ENCODE peak calls at places on chromosomes 16 and 17, in nine cellular contexts. One of them, this sample, is unnamed.

GRCh38 chr17:77105706-77106105 is 35.1 kb upstream of the SEC14L1 start:
- DNase-seq in iPS DF 6.9: no peak
- DNase-seq in adrenal gland: no peak
- DNase-seq in stimulated activated CD8-positive, alpha-beta memory T cell treated with anti-CD3 and anti-CD28 coated beads, Interleukin-2, amount 100 ng/mL, for 48 hours: no peak
- DNase-seq in stomach: no peak
- DNase-seq in right cardiac atrium: no peak
- DNase-seq in lower leg skin: no peak
- DNase-seq in RCC 7860: no peak
- DNase-seq in HuH-7.5: no peak
- DNase-seq in this sample: no peak

GRCh38 chr17:39240631-39241030 is 14.9 kb upstream of the STAC2 start:
- DNase-seq in lower leg skin: peak
- DNase-seq in HuH-7.5: no peak
- DNase-seq in adrenal gland: no peak
- DNase-seq in stimulated activated CD8-positive, alpha-beta memory T cell treated with anti-CD3 and anti-CD28 coated beads, Interleukin-2, amount 100 ng/mL, for 48 hours: no peak
- DNase-seq in iPS DF 6.9: no peak
- DNase-seq in stomach: no peak
- DNase-seq in RCC 7860: no peak
- DNase-seq in right cardiac atrium: no peak
- DNase-seq in this sample: no peak

GRCh38 chr17:83101805-83102480 is 22.5 kb downstream of the METRNL start:
- DNase-seq in right cardiac atrium: peak
- DNase-seq in iPS DF 6.9: no peak
- DNase-seq in stomach: peak
- DNase-seq in stimulated activated CD8-positive, alpha-beta memory T cell treated with anti-CD3 and anti-CD28 coated beads, Interleukin-2, amount 100 ng/mL, for 48 hours: no peak
- DNase-seq in HuH-7.5: no peak
- DNase-seq in adrenal gland: no peak
- DNase-seq in lower leg skin: no peak
- DNase-seq in RCC 7860: peak
- DNase-seq in this sample: no peak

GRCh38 chr17:41915020-41915419 is 3.7 kb downstream of the ACLY start:
- DNase-seq in RCC 7860: no peak
- DNase-seq in right cardiac atrium: no peak
- DNase-seq in stimulated activated CD8-positive, alpha-beta memory T cell treated with anti-CD3 and anti-CD28 coated beads, Interleukin-2, amount 100 ng/mL, for 48 hours: no peak
- DNase-seq in iPS DF 6.9: no peak
- DNase-seq in adrenal gland: no peak
- DNase-seq in HuH-7.5: no peak
- DNase-seq in lower leg skin: no peak
- DNase-seq in stomach: no peak
- DNase-seq in this sample: no peak

GRCh38 chr17:46853896-46854444 is 2.6 kb downstream of the WNT9B start:
- DNase-seq in stimulated activated CD8-positive, alpha-beta memory T cell treated with anti-CD3 and anti-CD28 coated beads, Interleukin-2, amount 100 ng/mL, for 48 hours: no peak
- DNase-seq in right cardiac atrium: no peak
- DNase-seq in adrenal gland: no peak
- DNase-seq in RCC 7860: no peak
- DNase-seq in stomach: no peak
- DNase-seq in iPS DF 6.9: no peak
- DNase-seq in HuH-7.5: no peak
- DNase-seq in lower leg skin: no peak
- DNase-seq in this sample: no peak

GRCh38 chr16:10589106-10589505 is 8.7 kb upstream of the EMP2 start:
- DNase-seq in RCC 7860: no peak
- DNase-seq in HuH-7.5: no peak
- DNase-seq in lower leg skin: no peak
- DNase-seq in right cardiac atrium: peak
- DNase-seq in iPS DF 6.9: no peak
- DNase-seq in stomach: no peak
- DNase-seq in stimulated activated CD8-positive, alpha-beta memory T cell treated with anti-CD3 and anti-CD28 coated beads, Interleukin-2, amount 100 ng/mL, for 48 hours: no peak
- DNase-seq in adrenal gland: no peak
- DNase-seq in this sample: no peak

GRCh38 chr17:71914042-71914441 is 206.8 kb upstream of the SOX9 start:
- DNase-seq in iPS DF 6.9: no peak
- DNase-seq in lower leg skin: no peak
- DNase-seq in RCC 7860: no peak
- DNase-seq in stomach: no peak
- DNase-seq in right cardiac atrium: no peak
- DNase-seq in adrenal gland: no peak
- DNase-seq in HuH-7.5: no peak
- DNase-seq in stimulated activated CD8-positive, alpha-beta memory T cell treated with anti-CD3 and anti-CD28 coated beads, Interleukin-2, amount 100 ng/mL, for 48 hours: no peak
- DNase-seq in this sample: no peak

GRCh38 chr17:81200201-81200600 is 22.6 kb downstream of the CEP131 start:
- DNase-seq in RCC 7860: no peak
- DNase-seq in lower leg skin: no peak
- DNase-seq in adrenal gland: no peak
- DNase-seq in stimulated activated CD8-positive, alpha-beta memory T cell treated with anti-CD3 and anti-CD28 coated beads, Interleukin-2, amount 100 ng/mL, for 48 hours: no peak
- DNase-seq in iPS DF 6.9: no peak
- DNase-seq in right cardiac atrium: no peak
- DNase-seq in stomach: no peak
- DNase-seq in HuH-7.5: no peak
- DNase-seq in this sample: no peak

GRCh38 chr17:70552230-70552981 is 383.1 kb downstream of the KCNJ2 start:
- DNase-seq in RCC 7860: peak
- DNase-seq in stimulated activated CD8-positive, alpha-beta memory T cell treated with anti-CD3 and anti-CD28 coated beads, Interleukin-2, amount 100 ng/mL, for 48 hours: no peak
- DNase-seq in right cardiac atrium: no peak
- DNase-seq in stomach: no peak
- DNase-seq in adrenal gland: peak
- DNase-seq in lower leg skin: no peak
- DNase-seq in iPS DF 6.9: peak
- DNase-seq in HuH-7.5: peak
- DNase-seq in this sample: no peak

GRCh38 chr17:81285179-81285878 is 9.8 kb downstream of the SLC38A10 start:
- DNase-seq in HuH-7.5: no peak
- DNase-seq in iPS DF 6.9: no peak
- DNase-seq in stomach: peak
- DNase-seq in stimulated activated CD8-positive, alpha-beta memory T cell treated with anti-CD3 and anti-CD28 coated beads, Interleukin-2, amount 100 ng/mL, for 48 hours: peak
- DNase-seq in right cardiac atrium: peak
- DNase-seq in adrenal gland: peak
- DNase-seq in lower leg skin: peak
- DNase-seq in RCC 7860: no peak
- DNase-seq in this sample: peak

GRCh38 chr16:85650864-85651811 is 37.6 kb downstream of the GINS2 start:
- DNase-seq in RCC 7860: no peak
- DNase-seq in HuH-7.5: no peak
- DNase-seq in stomach: peak
- DNase-seq in stimulated activated CD8-positive, alpha-beta memory T cell treated with anti-CD3 and anti-CD28 coated beads, Interleukin-2, amount 100 ng/mL, for 48 hours: no peak
- DNase-seq in adrenal gland: peak
- DNase-seq in lower leg skin: no peak
- DNase-seq in right cardiac atrium: peak
- DNase-seq in iPS DF 6.9: no peak
- DNase-seq in this sample: no peak

GRCh38 chr17:64547354-64547753 is 40.6 kb downstream of the CEP95 start:
- DNase-seq in right cardiac atrium: no peak
- DNase-seq in stimulated activated CD8-positive, alpha-beta memory T cell treated with anti-CD3 and anti-CD28 coated beads, Interleukin-2, amount 100 ng/mL, for 48 hours: no peak
- DNase-seq in adrenal gland: no peak
- DNase-seq in lower leg skin: no peak
- DNase-seq in HuH-7.5: no peak
- DNase-seq in iPS DF 6.9: no peak
- DNase-seq in stomach: no peak
- DNase-seq in RCC 7860: no peak
- DNase-seq in this sample: no peak

GRCh38 chr17:55549140-55549539 is 37.9 kb upstream of the SMIM36 start:
- DNase-seq in HuH-7.5: peak
- DNase-seq in iPS DF 6.9: peak
- DNase-seq in RCC 7860: no peak
- DNase-seq in stomach: no peak
- DNase-seq in lower leg skin: no peak
- DNase-seq in adrenal gland: peak
- DNase-seq in stimulated activated CD8-positive, alpha-beta memory T cell treated with anti-CD3 and anti-CD28 coated beads, Interleukin-2, amount 100 ng/mL, for 48 hours: no peak
- DNase-seq in right cardiac atrium: no peak
- DNase-seq in this sample: no peak

GRCh38 chr17:19345486-19346350 is 16.8 kb downstream of the B9D1 start:
- DNase-seq in iPS DF 6.9: no peak
- DNase-seq in RCC 7860: no peak
- DNase-seq in stimulated activated CD8-positive, alpha-beta memory T cell treated with anti-CD3 and anti-CD28 coated beads, Interleukin-2, amount 100 ng/mL, for 48 hours: no peak
- DNase-seq in right cardiac atrium: no peak
- DNase-seq in stomach: no peak
- DNase-seq in HuH-7.5: no peak
- DNase-seq in adrenal gland: no peak
- DNase-seq in lower leg skin: no peak
- DNase-seq in this sample: no peak

GRCh38 chr17:39174907-39175694 is 9.1 kb upstream of the ARL5C start:
- DNase-seq in stimulated activated CD8-positive, alpha-beta memory T cell treated with anti-CD3 and anti-CD28 coated beads, Interleukin-2, amount 100 ng/mL, for 48 hours: peak
- DNase-seq in lower leg skin: peak
- DNase-seq in RCC 7860: no peak
- DNase-seq in HuH-7.5: peak
- DNase-seq in stomach: peak
- DNase-seq in right cardiac atrium: peak
- DNase-seq in iPS DF 6.9: no peak
- DNase-seq in adrenal gland: peak
- DNase-seq in this sample: peak

This sample was measured in stimulated activated effector memory CD8-positive, alpha-beta T cell treated with anti-CD3 and anti-CD28 coated beads, Interleukin-12 subunit alpha, Interleukin-12 subunit beta, amount 100 ng/mL, for 72 hours.